ENCODE peak calls at places on chromosomes 12 and 14, in nine cellular contexts. One of them, this sample, is unnamed. For H3K27me3, the result is how much of the 10 kb centered on the place peaks cover.

GRCh38 chr12:12425616-12426015 is 68.7 kb downstream of the BORCS5 start:
- DNase-seq in neural progenitor cell: no peak
- DNase-seq in left ventricle myocardium inferior: no peak
- DNase-seq in left lung: no peak
- DNase-seq in H7: no peak
- DNase-seq in right lobe of liver: no peak
- DNase-seq in lung: no peak
- DNase-seq in Caco-2: no peak
- DNase-seq in thoracic aorta: no peak
- DNase-seq in this sample: no peak

GRCh38 chr12:20367731-20368652 is at the start of gene PDE3A:
- DNase-seq in neural progenitor cell: peak
- DNase-seq in left ventricle myocardium inferior: peak
- DNase-seq in left lung: peak
- DNase-seq in H7: peak
- DNase-seq in right lobe of liver: peak
- DNase-seq in lung: peak
- DNase-seq in Caco-2: peak
- DNase-seq in thoracic aorta: no peak
- DNase-seq in this sample: no peak

GRCh38 chr12:15584366-15585041 is 204.7 kb downstream of the EPS8 start:
- DNase-seq in neural progenitor cell: peak
- DNase-seq in left ventricle myocardium inferior: no peak
- DNase-seq in left lung: no peak
- DNase-seq in H7: no peak
- DNase-seq in right lobe of liver: no peak
- DNase-seq in lung: no peak
- DNase-seq in Caco-2: no peak
- DNase-seq in thoracic aorta: no peak
- DNase-seq in this sample: no peak

GRCh38 chr14:75198291-75198933 is 22.0 kb upstream of the TMED10 start:
- DNase-seq in neural progenitor cell: no peak
- DNase-seq in left ventricle myocardium inferior: peak
- DNase-seq in left lung: no peak
- DNase-seq in H7: no peak
- DNase-seq in right lobe of liver: no peak
- DNase-seq in lung: no peak
- DNase-seq in Caco-2: no peak
- DNase-seq in thoracic aorta: no peak
- DNase-seq in this sample: no peak

GRCh38 chr12:55188974-55189556 is 31.8 kb upstream of the OR10A7 start:
- DNase-seq in neural progenitor cell: peak
- DNase-seq in left ventricle myocardium inferior: no peak
- DNase-seq in left lung: no peak
- DNase-seq in H7: peak
- DNase-seq in right lobe of liver: no peak
- DNase-seq in lung: peak
- DNase-seq in Caco-2: peak
- DNase-seq in thoracic aorta: no peak
- DNase-seq in this sample: no peak

GRCh38 chr14:64634558-64634957 is 69.7 kb upstream of the PLEKHG3 start:
- DNase-seq in neural progenitor cell: no peak
- DNase-seq in left ventricle myocardium inferior: no peak
- DNase-seq in left lung: no peak
- DNase-seq in H7: peak
- DNase-seq in right lobe of liver: peak
- DNase-seq in lung: no peak
- DNase-seq in Caco-2: no peak
- DNase-seq in thoracic aorta: no peak
- DNase-seq in this sample: no peak

GRCh38 chr12:129193263-129193871 is 340.1 kb downstream of the GLT1D1 start:
- DNase-seq in neural progenitor cell: peak
- DNase-seq in left ventricle myocardium inferior: no peak
- DNase-seq in left lung: no peak
- DNase-seq in H7: peak
- DNase-seq in right lobe of liver: no peak
- DNase-seq in lung: no peak
- DNase-seq in Caco-2: no peak
- DNase-seq in thoracic aorta: no peak
- DNase-seq in this sample: no peak

GRCh38 chr14:44316647-44317432 is 190.2 kb downstream of the FSCB start:
- DNase-seq in neural progenitor cell: no peak
- DNase-seq in left ventricle myocardium inferior: no peak
- DNase-seq in left lung: peak
- DNase-seq in H7: no peak
- DNase-seq in right lobe of liver: no peak
- DNase-seq in lung: no peak
- DNase-seq in Caco-2: peak
- DNase-seq in thoracic aorta: no peak
- DNase-seq in this sample: no peak

GRCh38 chr12:85461127-85461526 is 181.1 kb downstream of the ALX1 start:
- DNase-seq in neural progenitor cell: no peak
- DNase-seq in left ventricle myocardium inferior: no peak
- DNase-seq in left lung: no peak
- DNase-seq in H7: no peak
- DNase-seq in right lobe of liver: no peak
- DNase-seq in lung: no peak
- DNase-seq in Caco-2: no peak
- DNase-seq in thoracic aorta: no peak
- DNase-seq in this sample: no peak

DNA sequence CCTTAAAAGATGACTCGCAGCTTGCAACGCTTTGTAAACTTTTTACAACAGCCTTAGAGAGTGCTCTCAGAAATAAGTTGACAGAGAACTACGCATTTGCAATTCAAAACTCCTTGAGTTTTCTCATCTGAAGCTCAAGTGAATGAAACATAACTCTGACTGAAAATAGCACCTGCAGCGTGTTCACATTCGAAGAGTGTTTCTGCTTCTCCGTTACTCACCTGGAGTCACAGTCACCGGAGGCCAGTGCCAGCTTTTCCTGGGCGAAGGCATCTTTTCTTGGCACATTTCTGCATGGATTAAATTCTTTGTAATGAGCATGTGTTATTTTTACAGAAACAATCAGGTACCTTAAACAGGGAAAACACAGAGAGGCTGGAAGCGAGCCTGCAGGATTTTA is 56.0 kb upstream of the GALNT9 start:
- DNase-seq in neural progenitor cell: no peak
- DNase-seq in left ventricle myocardium inferior: no peak
- DNase-seq in left lung: no peak
- DNase-seq in H7: no peak
- DNase-seq in right lobe of liver: no peak
- DNase-seq in lung: no peak
- DNase-seq in Caco-2: no peak
- DNase-seq in thoracic aorta: no peak
- DNase-seq in this sample: no peak
- H3K27me3 ChIP-seq in neural progenitor cell: half or more
- H3K27me3 ChIP-seq in left ventricle myocardium inferior: half or more
- H3K27me3 ChIP-seq in left lung: half or more
- H3K27me3 ChIP-seq in H7: half or more
- H3K27me3 ChIP-seq in right lobe of liver: under half
- H3K27me3 ChIP-seq in lung: under half
- H3K27me3 ChIP-seq in Caco-2: under half
- H3K27me3 ChIP-seq in thoracic aorta: under half
- H3K27me3 ChIP-seq in this sample: under half

GRCh38 chr12:53624453-53624852 is 1.7 kb downstream of the ATF7 start:
- DNase-seq in neural progenitor cell: no peak
- DNase-seq in left ventricle myocardium inferior: no peak
- DNase-seq in left lung: no peak
- DNase-seq in H7: no peak
- DNase-seq in right lobe of liver: no peak
- DNase-seq in lung: no peak
- DNase-seq in Caco-2: no peak
- DNase-seq in thoracic aorta: no peak
- DNase-seq in this sample: no peak

GRCh38 chr12:53622724-53623123 is 3.5 kb downstream of the ATF7 start:
- DNase-seq in neural progenitor cell: no peak
- DNase-seq in left ventricle myocardium inferior: no peak
- DNase-seq in left lung: no peak
- DNase-seq in H7: no peak
- DNase-seq in right lobe of liver: no peak
- DNase-seq in lung: no peak
- DNase-seq in Caco-2: no peak
- DNase-seq in thoracic aorta: no peak
- DNase-seq in this sample: no peak

GRCh38 chr12:53623986-53624385 is 2.2 kb downstream of the ATF7 start:
- DNase-seq in neural progenitor cell: no peak
- DNase-seq in left ventricle myocardium inferior: no peak
- DNase-seq in left lung: no peak
- DNase-seq in H7: peak
- DNase-seq in right lobe of liver: peak
- DNase-seq in lung: no peak
- DNase-seq in Caco-2: no peak
- DNase-seq in thoracic aorta: no peak
- DNase-seq in this sample: no peak

GRCh38 chr12:53624956-53625355 is 1.2 kb downstream of the ATF7 start:
- DNase-seq in neural progenitor cell: no peak
- DNase-seq in left ventricle myocardium inferior: no peak
- DNase-seq in left lung: no peak
- DNase-seq in H7: no peak
- DNase-seq in right lobe of liver: no peak
- DNase-seq in lung: no peak
- DNase-seq in Caco-2: no peak
- DNase-seq in thoracic aorta: no peak
- DNase-seq in this sample: no peak

DNA sequence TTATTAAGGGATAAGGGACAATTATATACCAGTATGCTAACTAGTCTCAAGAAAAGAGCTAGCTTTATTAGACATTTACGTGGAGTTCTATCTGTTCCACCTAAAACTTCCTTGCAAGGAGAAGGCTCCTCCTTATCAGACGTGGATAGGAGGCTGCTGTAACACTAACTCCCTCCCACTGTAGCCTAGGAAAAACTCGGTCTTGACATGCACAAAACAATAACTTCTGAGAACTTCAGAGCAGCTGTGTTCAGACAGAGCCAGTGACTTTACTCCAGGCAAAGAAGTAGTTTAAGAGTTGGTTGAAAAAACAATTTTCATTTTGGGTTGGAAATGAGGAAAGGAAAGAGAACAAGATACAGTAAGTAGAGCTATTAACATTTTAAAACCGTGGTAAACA is 2.7 kb downstream of the ATF7 start:
- DNase-seq in neural progenitor cell: no peak
- DNase-seq in left ventricle myocardium inferior: no peak
- DNase-seq in left lung: no peak
- DNase-seq in H7: peak
- DNase-seq in right lobe of liver: no peak
- DNase-seq in lung: no peak
- DNase-seq in Caco-2: no peak
- DNase-seq in thoracic aorta: no peak
- DNase-seq in this sample: no peak
- H3K4me3 ChIP-seq in neural progenitor cell: peak
- H3K4me3 ChIP-seq in left ventricle myocardium inferior: peak
- H3K4me3 ChIP-seq in left lung: peak
- H3K4me3 ChIP-seq in H7: no peak
- H3K4me3 ChIP-seq in right lobe of liver: peak
- H3K4me3 ChIP-seq in lung: no peak
- H3K4me3 ChIP-seq in Caco-2: no peak
- H3K4me3 ChIP-seq in thoracic aorta: peak
- H3K4me3 ChIP-seq in this sample: peak

GRCh38 chr14:104075530-104076151 is 9.9 kb upstream of the ASPG start:
- DNase-seq in neural progenitor cell: no peak
- DNase-seq in left ventricle myocardium inferior: no peak
- DNase-seq in left lung: no peak
- DNase-seq in H7: peak
- DNase-seq in right lobe of liver: no peak
- DNase-seq in lung: no peak
- DNase-seq in Caco-2: no peak
- DNase-seq in thoracic aorta: no peak
- DNase-seq in this sample: no peak
- H3K27me3 ChIP-seq in neural progenitor cell: under half
- H3K27me3 ChIP-seq in left ventricle myocardium inferior: under half
- H3K27me3 ChIP-seq in left lung: under half
- H3K27me3 ChIP-seq in H7: under half
- H3K27me3 ChIP-seq in right lobe of liver: under half
- H3K27me3 ChIP-seq in lung: under half
- H3K27me3 ChIP-seq in Caco-2: under half
- H3K27me3 ChIP-seq in thoracic aorta: under half
- H3K27me3 ChIP-seq in this sample: under half

DNA sequence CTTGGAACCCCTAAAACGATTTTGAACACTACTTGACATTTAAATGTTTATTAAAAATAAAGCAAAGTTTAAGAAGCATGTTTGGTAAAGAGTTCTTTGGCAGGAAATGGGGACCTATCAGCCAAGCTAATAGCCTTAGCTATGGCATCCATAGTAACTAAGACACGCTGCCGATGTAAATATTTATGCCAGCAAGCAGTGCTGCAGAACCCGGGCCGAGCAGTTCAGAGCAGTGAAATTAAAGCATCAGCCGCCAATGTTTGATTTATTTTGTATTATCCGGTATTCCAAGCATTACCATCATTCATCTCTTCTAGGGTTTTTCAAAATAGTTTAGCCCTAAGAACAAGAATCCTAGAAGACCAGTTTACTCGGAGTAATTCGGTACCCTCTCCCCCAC is 61.6 kb downstream of the PPP2R5C start:
- DNase-seq in neural progenitor cell: no peak
- DNase-seq in left ventricle myocardium inferior: no peak
- DNase-seq in left lung: no peak
- DNase-seq in H7: no peak
- DNase-seq in right lobe of liver: no peak
- DNase-seq in lung: no peak
- DNase-seq in Caco-2: no peak
- DNase-seq in thoracic aorta: no peak
- DNase-seq in this sample: no peak
- H3K4me3 ChIP-seq in neural progenitor cell: no peak
- H3K4me3 ChIP-seq in left ventricle myocardium inferior: peak
- H3K4me3 ChIP-seq in left lung: no peak
- H3K4me3 ChIP-seq in H7: no peak
- H3K4me3 ChIP-seq in right lobe of liver: no peak
- H3K4me3 ChIP-seq in lung: no peak
- H3K4me3 ChIP-seq in Caco-2: no peak
- H3K4me3 ChIP-seq in thoracic aorta: peak
- H3K4me3 ChIP-seq in this sample: peak

GRCh38 chr12:45077259-45077658 is 26.4 kb upstream of the DBX2 start:
- DNase-seq in neural progenitor cell: no peak
- DNase-seq in left ventricle myocardium inferior: no peak
- DNase-seq in left lung: no peak
- DNase-seq in H7: no peak
- DNase-seq in right lobe of liver: no peak
- DNase-seq in lung: no peak
- DNase-seq in Caco-2: no peak
- DNase-seq in thoracic aorta: no peak
- DNase-seq in this sample: no peak

GRCh38 chr12:45075575-45076282 is 24.8 kb upstream of the DBX2 start:
- DNase-seq in neural progenitor cell: no peak
- DNase-seq in left ventricle myocardium inferior: no peak
- DNase-seq in left lung: no peak
- DNase-seq in H7: no peak
- DNase-seq in right lobe of liver: no peak
- DNase-seq in lung: no peak
- DNase-seq in Caco-2: no peak
- DNase-seq in thoracic aorta: no peak
- DNase-seq in this sample: no peak

GRCh38 chr12:45076417-45077031 is 25.6 kb upstream of the DBX2 start:
- DNase-seq in neural progenitor cell: peak
- DNase-seq in left ventricle myocardium inferior: no peak
- DNase-seq in left lung: no peak
- DNase-seq in H7: peak
- DNase-seq in right lobe of liver: no peak
- DNase-seq in lung: no peak
- DNase-seq in Caco-2: no peak
- DNase-seq in thoracic aorta: no peak
- DNase-seq in this sample: no peak
- H3K27me3 ChIP-seq in neural progenitor cell: under half
- H3K27me3 ChIP-seq in left ventricle myocardium inferior: under half
- H3K27me3 ChIP-seq in left lung: under half
- H3K27me3 ChIP-seq in H7: under half
- H3K27me3 ChIP-seq in right lobe of liver: under half
- H3K27me3 ChIP-seq in lung: under half
- H3K27me3 ChIP-seq in Caco-2: under half
- H3K27me3 ChIP-seq in thoracic aorta: under half
- H3K27me3 ChIP-seq in this sample: under half